ENCODE peak calls at places on chromosomes 16 and 17, in four cellular contexts. J, C, H and G are unnamed samples.

GRCh38 chr17:31745964-31746650 is 112.9 kb downstream of the COPRS start:
- DNase-seq in J (no peak), C (no peak), H (no peak), G (no peak)

GRCh38 chr17:67568961-67569360 is 148.8 kb upstream of the NOL11 start:
- DNase-seq in J (no peak), C (no peak), H (no peak), G (no peak)

GRCh38 chr16:50298591-50299507 is 32.5 kb downstream of the ADCY7 start:
- DNase-seq in J (no peak), C (no peak), H (no peak), G (no peak)

GRCh38 chr16:49776085-49776501 is 79.8 kb downstream of the ZNF423 start:
- DNase-seq in J (no peak), C (peak; percentile 33), H (no peak), G (no peak)

GRCh38 chr17:22703204-22703603 is 1010.9 kb downstream of the KCNJ18 start:
- DNase-seq in J (no peak), C (no peak), H (no peak), G (no peak)

GRCh38 chr17:57274162-57274561 is 17.8 kb downstream of the MSI2 start:
- DNase-seq in J (no peak), C (no peak), H (no peak), G (no peak)

GRCh38 chr16:85162478-85163277 is 50.4 kb upstream of the CIBAR2 start:
- DNase-seq in J (no peak), C (no peak), H (no peak), G (no peak)

GRCh38 chr17:81705518-81706231 is 2.5 kb downstream of the MRPL12 start:
- DNase-seq in J (no peak), C (no peak), H (no peak), G (no peak)

GRCh38 chr17:70407501-70407900 is 238.2 kb downstream of the KCNJ2 start:
- DNase-seq in J (no peak), C (no peak), H (no peak), G (no peak)

GRCh38 chr17:55420067-55420775 is 1.4 kb downstream of the MMD start:
- DNase-seq in J (no peak), C (peak; percentile 42), H (no peak), G (peak; percentile 14)

GRCh38 chr17:37650419-37651003 is 7.3 kb upstream of the DDX52 start:
- DNase-seq in J (no peak), C (peak; percentile 34), H (peak; percentile 32), G (no peak)

GRCh38 chr17:80952291-80952690 is 39.4 kb upstream of the CHMP6 start:
- DNase-seq in J (no peak), C (no peak), H (no peak), G (no peak)

GRCh38 chr17:4310349-4311060 is 46.7 kb upstream of the ANKFY1 start:
- DNase-seq in J (no peak), C (peak; percentile 85), H (no peak), G (no peak)

GRCh38 chr17:73749337-73749807 is 105.1 kb upstream of the SDK2 start:
- DNase-seq in J (no peak), C (no peak), H (no peak), G (no peak)

GRCh38 chr17:35750526-35751395 is 2.3 kb downstream of the GAS2L2 start:
- DNase-seq in J (no peak), C (no peak), H (no peak), G (no peak)

GRCh38 chr17:58320163-58320558 is 8.4 kb downstream of the TSPOAP1 start:
- DNase-seq in J (no peak), C (no peak), H (no peak), G (no peak)

GRCh38 chr16:78478267-78478821 is 378.9 kb downstream of the WWOX start:
- DNase-seq in J (no peak), C (no peak), H (no peak), G (no peak)

GRCh38 chr17:67095803-67096202 is 51.4 kb downstream of the CACNG1 start:
- DNase-seq in J (no peak), C (no peak), H (peak; percentile 54), G (no peak)

GRCh38 chr17:49382556-49382955 is 20.5 kb upstream of the ZNF652 start:
- DNase-seq in J (no peak), C (no peak), H (no peak), G (no peak)

GRCh38 chr17:46154151-46154816 is 38.9 kb downstream of the KANSL1 start:
- DNase-seq in J (no peak), C (no peak), H (no peak), G (no peak)

GRCh38 chr16:67868290-67868689 is 4.6 kb upstream of the EDC4 start:
- DNase-seq in J (no peak), C (no peak), H (no peak), G (no peak)

GRCh38 chr16:51392651-51393187 is 241.6 kb upstream of the SALL1 start:
- DNase-seq in J (no peak), C (no peak), H (no peak), G (no peak)

GRCh38 chr17:27322690-27323508 is 29.0 kb downstream of the WSB1 start:
- DNase-seq in J (no peak), C (no peak), H (no peak), G (no peak)

GRCh38 chr16:80684906-80685305 is 119.5 kb downstream of the CDYL2 start:
- DNase-seq in J (no peak), C (no peak), H (no peak), G (no peak)

GRCh38 chr17:6286239-6286638 is 148.7 kb downstream of the AIPL1 start:
- DNase-seq in J (no peak), C (no peak), H (no peak), G (no peak)

GRCh38 chr17:4591529-4591928 is 7.2 kb downstream of the SMTNL2 start:
- DNase-seq in J (no peak), C (no peak), H (no peak), G (no peak)

GRCh38 chr16:79403534-79403933 is 197.0 kb downstream of the MAF start:
- DNase-seq in J (no peak), C (no peak), H (no peak), G (no peak)

GRCh38 chr17:37098910-37099664 is 150.3 kb downstream of the AATF start:
- DNase-seq in J (no peak), C (no peak), H (no peak), G (no peak)

GRCh38 chr17:57406131-57406980 is 150.0 kb downstream of the MSI2 start:
- DNase-seq in J (no peak), C (peak; percentile 87), H (peak; percentile 91), G (no peak)

GRCh38 chr17:45221081-45221996 is at the start of gene FMNL1:
- DNase-seq in J (peak; percentile 66), C (no peak), H (no peak), G (no peak)